ENCODE peak calls at places on chromosomes 3 and 15, in five cellular contexts. U is COLO829; G is hepatic stellate cell; T is endothelial cell; D is activated CD4-positive, CD25-positive, alpha-beta regulatory T cell. N is an unnamed sample.

GRCh38 chr15:68558318-68559305 is 20.2 kb upstream of the CORO2B start:
- DNase-seq in G (no peak), U (no peak), D (no peak), T (no peak), N (no peak)

GRCh38 chr3:65904016-65904415 is 134.7 kb downstream of the MAGI1 start:
- DNase-seq in U (no peak), G (no peak), D (no peak), T (no peak), N (no peak)

GRCh38 chr3:196712514-196713413 is 587 bp downstream of the PIGX start:
- DNase-seq in T (no peak), D (peak; percentile 70), U (peak; percentile 37), G (peak; percentile 62), N (peak; percentile 66)

GRCh38 chr3:31106204-31106603 is 211.7 kb upstream of the GADL1 start:
- DNase-seq in U (no peak), T (no peak), D (no peak), G (no peak), N (no peak)

GRCh38 chr3:40677321-40677720 is 152.6 kb downstream of the ZNF621 start:
- DNase-seq in T (no peak), G (no peak), D (no peak), U (no peak), N (no peak)

GRCh38 chr3:15726043-15726442 is 71.7 kb downstream of the ANKRD28 start:
- DNase-seq in D (no peak), T (no peak), G (no peak), U (no peak), N (no peak)

GRCh38 chr3:171005648-171006047 is 20.9 kb downstream of the SLC2A2 start:
- DNase-seq in T (no peak), G (no peak), D (no peak), U (no peak), N (no peak)

GRCh38 chr3:160808838-160809237 is 52.8 kb downstream of the PPM1L start:
- DNase-seq in T (no peak), U (no peak), D (no peak), G (no peak), N (no peak)

GRCh38 chr3:42961633-42962032 is 17.5 kb upstream of the GASK1A start:
- DNase-seq in D (no peak), U (peak; percentile 63), G (peak; percentile 34), T (peak; percentile 52), N (peak; percentile 10)

GRCh38 chr3:195900426-195901355 is 7.7 kb downstream of the TNK2 start:
- DNase-seq in T (no peak), G (no peak), D (peak; percentile 23), U (peak; percentile 98), N (no peak)

GRCh38 chr15:67873777-67874176 is 33.9 kb upstream of the RNU6-1 start:
- DNase-seq in G (no peak), U (no peak), D (no peak), T (no peak), N (no peak)

GRCh38 chr3:96202181-96202580 is 612.2 kb upstream of the EPHA6 start:
- DNase-seq in G (no peak), T (no peak), U (no peak), D (no peak), N (no peak)

GRCh38 chr3:14374444-14374883 is 27.9 kb upstream of the SLC6A6 start:
- DNase-seq in G (no peak), U (no peak), D (no peak), T (no peak), N (no peak)

GRCh38 chr3:16063603-16064002 is 110.9 kb upstream of the GALNT15 start:
- DNase-seq in T (no peak), G (no peak), U (peak; percentile 73), D (no peak), N (no peak)

GRCh38 chr3:185205865-185206264 is 48.0 kb downstream of the EHHADH start:
- DNase-seq in U (no peak), T (no peak), D (no peak), G (no peak), N (no peak)

GRCh38 chr3:13193320-13194284 is 120.4 kb upstream of the IQSEC1 start:
- DNase-seq in T (no peak), U (no peak), G (no peak), D (no peak), N (no peak)

N was measured in NCI-H1930.